ENCODE peak calls at places on chromosome 10, in four cellular contexts. I is transverse colon, Z is ascending aorta, H is tibial nerve. K is an unnamed sample.

GRCh38 chr10:6607187-6607586 is 27.1 kb upstream of the PRKCQ start:
- DNase-seq in H (no peak), Z (no peak), I (no peak), K (no peak)

GRCh38 chr10:3622845-3623621 is 162.0 kb downstream of the KLF6 start:
- DNase-seq in H (no peak), I (no peak), Z (no peak), K (no peak)

GRCh38 chr10:77641788-77642397 is 4.3 kb upstream of the KCNMA1 start:
- DNase-seq in Z (peak; percentile 88), H (peak; percentile 95), I (peak; percentile 64), K (no peak)

GRCh38 chr10:43424431-43424830 is 12.5 kb upstream of the ZNF487 start:
- DNase-seq in H (no peak), I (no peak), Z (no peak), K (no peak)

GRCh38 chr10:130560573-130560972 is 424.4 kb downstream of the GLRX3 start:
- DNase-seq in I (no peak), H (no peak), Z (no peak), K (no peak)

GRCh38 chr10:43814611-43815010 is 165.9 kb upstream of the ZNF32 start:
- DNase-seq in Z (no peak), I (no peak), H (no peak), K (no peak)

GRCh38 chr10:88755753-88756152 is 4.1 kb upstream of the LIPN start:
- DNase-seq in I (no peak), Z (no peak), H (no peak), K (no peak)

GRCh38 chr10:129820451-129820850 is 143.6 kb downstream of the EBF3 start:
- DNase-seq in Z (no peak), I (no peak), H (no peak), K (no peak)

GRCh38 chr10:18308600-18308999 is 168.4 kb downstream of the CACNB2 start:
- DNase-seq in Z (peak; percentile 78), I (no peak), H (no peak), K (no peak)

GRCh38 chr10:130021373-130021950 is 57.4 kb upstream of the EBF3 start:
- DNase-seq in H (peak; percentile 20), I (no peak), Z (no peak), K (no peak)

GRCh38 chr10:103442031-103442461 is 10.1 kb downstream of the CALHM2 start:
- DNase-seq in I (no peak), H (peak; percentile 11), Z (no peak), K (no peak)

GRCh38 chr10:30436200-30436599 is 2.2 kb downstream of the MAP3K8 start:
- DNase-seq in H (no peak), I (peak; percentile 45), Z (peak; percentile 71), K (peak; percentile 42)

GRCh38 chr10:4790045-4790444 is 36.0 kb upstream of the AKR1E2 start:
- DNase-seq in I (no peak), H (no peak), Z (no peak), K (no peak)

GRCh38 chr10:4151466-4151865 is 366.5 kb upstream of the KLF6 start:
- DNase-seq in I (no peak), H (no peak), Z (no peak), K (no peak)

GRCh38 chr10:71840177-71840711 is 10.8 kb downstream of the PSAP start:
- DNase-seq in Z (peak; percentile 84), H (peak; percentile 64), I (peak; percentile 66), K (peak; percentile 73)

GRCh38 chr10:113053881-113054280 is 103.8 kb downstream of the TCF7L2 start:
- DNase-seq in I (no peak), H (no peak), Z (peak; percentile 76), K (no peak)

GRCh38 chr10:60176900-60177299 is 212.8 kb downstream of the ANK3 start:
- DNase-seq in Z (no peak), H (no peak), I (no peak), K (no peak)

GRCh38 chr10:72953687-72954086 is 919 bp downstream of the PLA2G12B start:
- DNase-seq in I (no peak), Z (no peak), H (no peak), K (no peak)

GRCh38 chr10:88042162-88043100 is 179.0 kb downstream of the PTEN start:
- DNase-seq in H (peak; percentile 47), I (no peak), Z (peak; percentile 78), K (no peak)

GRCh38 chr10:26879744-26880143 is 19.0 kb upstream of the ABI1 start:
- DNase-seq in I (peak; percentile 47), H (no peak), Z (no peak), K (no peak)

GRCh38 chr10:64648915-64649314 is 1127.7 kb downstream of the REEP3 start:
- DNase-seq in Z (no peak), I (no peak), H (peak; percentile 16), K (no peak)

DNA sequence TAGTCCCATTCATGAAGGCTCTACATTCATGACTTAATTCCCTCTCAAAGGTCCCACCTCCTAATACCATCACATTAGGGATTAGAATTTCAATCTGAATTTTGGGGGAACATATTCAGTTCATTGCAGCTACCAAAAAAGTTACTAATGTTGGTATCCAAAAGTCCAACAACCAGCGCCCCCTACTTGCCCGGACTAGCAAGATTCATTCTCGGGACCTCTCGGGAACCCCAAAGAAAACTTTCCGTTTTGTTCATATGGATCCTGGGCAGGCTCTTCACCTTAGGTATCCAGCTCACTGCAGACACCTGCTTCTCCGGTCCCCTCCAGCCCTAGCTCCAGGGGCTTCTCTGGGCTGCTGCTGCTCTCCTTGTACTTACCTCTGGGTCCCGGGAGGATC is 8.9 kb upstream of the GRK5 start:
- DNase-seq in I (no peak), H (no peak), Z (no peak), K (no peak)
- TF ChIP-seq CTCF in I (peak; percentile 32), H (peak; percentile 21), Z (no peak), K (no peak)

GRCh38 chr10:10475812-10476211 is 541.9 kb upstream of the CELF2 start:
- DNase-seq in H (no peak), Z (no peak), I (no peak), K (no peak)

DNA sequence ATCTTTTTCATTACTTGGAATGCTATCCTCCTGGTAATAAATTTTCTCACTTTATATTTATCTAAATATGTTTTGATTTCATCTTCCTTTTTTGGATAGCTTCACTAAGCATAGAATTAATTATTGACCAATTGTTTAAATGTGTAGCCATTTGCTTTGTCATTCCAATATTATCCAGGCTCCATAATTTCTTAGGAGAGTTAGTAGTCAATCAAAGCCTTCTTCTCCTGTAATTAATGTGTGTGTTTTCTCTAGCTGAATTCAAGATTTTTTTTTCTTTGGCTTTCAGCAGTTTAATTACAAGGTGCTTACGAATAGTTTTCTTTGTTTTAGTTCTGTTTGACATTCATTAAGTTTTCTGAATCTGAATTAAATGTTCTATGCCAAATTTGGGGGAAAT is 545.9 kb upstream of the CELF2 start:
- DNase-seq in I (no peak), Z (no peak), H (no peak), K (no peak)
- H3K9me3 ChIP-seq in I (no peaks in the 10 kb centered on the region), Z (no peaks in the 10 kb centered on the region), H (peaks cover 3% of the 10 kb centered on the region), K (peaks cover 3% of the 10 kb centered on the region)

GRCh38 chr10:101267336-101267735 is 38.1 kb upstream of the LBX1 start:
- DNase-seq in I (no peak), Z (no peak), H (no peak), K (no peak)

GRCh38 chr10:101263146-101263837 is 34.0 kb upstream of the LBX1 start:
- DNase-seq in H (no peak), Z (no peak), I (no peak), K (no peak)

GRCh38 chr10:101270763-101271162 is 41.5 kb upstream of the LBX1 start:
- DNase-seq in I (no peak), H (no peak), Z (no peak), K (no peak)

GRCh38 chr10:101266396-101267298 is 37.4 kb upstream of the LBX1 start:
- DNase-seq in H (no peak), Z (no peak), I (no peak), K (no peak)

DNA sequence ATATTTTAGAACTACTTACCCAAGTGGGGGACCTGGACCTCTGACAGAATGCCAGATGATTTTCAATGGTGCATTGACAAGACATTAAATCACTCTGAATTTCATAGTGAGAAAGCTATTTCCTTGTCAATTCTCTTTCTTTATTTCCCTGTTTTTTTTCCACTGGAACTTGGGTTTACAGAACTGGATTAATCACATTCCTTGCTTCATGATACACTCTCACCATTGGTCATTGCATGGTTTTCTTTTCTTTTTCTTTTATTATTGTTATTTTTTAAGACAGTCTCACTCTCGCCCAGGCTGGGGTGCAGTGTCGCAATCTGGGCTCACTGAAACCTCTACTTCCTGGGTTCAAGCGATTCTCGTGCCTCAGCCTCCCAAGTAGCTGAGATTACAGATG is 38.5 kb upstream of the LBX1 start:
- DNase-seq in H (no peak), I (no peak), Z (no peak), K (no peak)
- TF ChIP-seq CTCF in H (no peak), I (no peak), Z (no peak), K (no peak)

GRCh38 chr10:133454204-133454893 is 604 bp downstream of the SCART1 start:
- DNase-seq in Z (no peak), H (no peak), I (no peak), K (no peak)
- H3K9me3 ChIP-seq in Z (peaks cover 1% of the 10 kb centered on the region), H (peaks cover 8% of the 10 kb centered on the region), I (peaks cover under 1% of the 10 kb centered on the region), K (peaks cover under 1% of the 10 kb centered on the region)

DNA sequence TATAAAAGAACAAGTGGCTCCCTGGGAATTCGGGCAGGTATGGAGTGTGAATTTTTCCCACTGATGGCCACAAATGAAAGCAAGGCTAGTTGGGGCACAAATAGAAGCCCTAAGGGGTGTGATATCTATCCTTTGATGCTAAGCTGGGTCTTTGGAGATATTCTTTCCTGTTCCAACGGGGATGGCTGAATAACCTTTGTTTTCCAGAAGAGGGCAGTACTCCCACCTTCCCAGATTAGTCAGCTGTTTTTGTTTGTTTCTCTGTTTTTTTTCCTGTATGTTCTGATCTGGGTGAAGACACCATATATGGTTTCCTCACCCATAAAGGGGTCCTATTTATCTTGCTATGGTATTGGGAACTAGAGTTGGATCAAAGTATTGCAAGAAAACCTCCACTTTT is 947.7 kb upstream of the SORCS1 start:
- DNase-seq in H (no peak), Z (no peak), I (no peak), K (no peak)
- TF ChIP-seq CTCF in H (no peak), Z (no peak), I (peak; percentile 17), K (no peak)

GRCh38 chr10:107589081-107589480 is 424.6 kb upstream of the SORCS1 start:
- DNase-seq in I (no peak), H (no peak), Z (no peak), K (no peak)
- H3K9me3 ChIP-seq in I (peaks cover 12% of the 10 kb centered on the region), H (no peaks in the 10 kb centered on the region), Z (peaks cover 6% of the 10 kb centered on the region), K (peaks cover 27% of the 10 kb centered on the region)

DNA sequence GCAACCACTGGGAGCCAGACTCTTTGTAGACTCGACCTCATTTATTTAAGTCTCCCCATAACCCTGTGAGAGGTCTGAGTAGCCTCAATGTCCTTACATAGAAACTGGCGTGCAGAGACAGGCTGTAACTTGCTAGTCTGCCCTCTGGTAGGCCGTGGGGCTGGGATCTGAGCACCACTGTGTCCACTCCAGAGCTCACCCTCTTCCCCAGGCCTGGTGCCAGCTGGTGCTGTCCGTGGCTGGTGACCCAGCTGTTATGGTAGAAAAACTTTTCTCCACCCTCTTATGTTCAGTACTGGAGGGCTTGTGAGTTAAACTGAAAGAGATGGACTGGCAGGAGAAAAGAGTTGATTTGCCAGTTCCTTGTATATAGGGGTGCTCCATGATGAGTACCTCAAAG is 41.9 kb downstream of the ADAMTS14 start:
- DNase-seq in Z (no peak), I (no peak), H (no peak), K (no peak)
- TF ChIP-seq CTCF in Z (no peak), I (no peak), H (no peak), K (no peak)

K was measured in mucosa of descending colon.